ENCODE peak calls at places on chromosome X, in nine cellular contexts. G, S, T, P, U, R, M, L and X are unnamed samples. For H3K36me3, the result is how much of the 10 kb centered on the place peaks cover.

GRCh38 chrX:106862972-106863688 is 40.0 kb downstream of the RIPPLY1 start:
- DNase-seq in G (no peak), S (peak), T (no peak), P (no peak), U (no peak), R (no peak), M (no peak), L (peak), X (peak)

GRCh38 chrX:23374291-23374690 is 39.6 kb downstream of the PTCHD1 start:
- DNase-seq in G (no peak), S (no peak), T (no peak), P (no peak), U (no peak), R (no peak), M (no peak), L (no peak), X (no peak)

GRCh38 chrX:66028936-66029335 is 10.9 kb downstream of the VSIG4 start:
- DNase-seq in G (no peak), S (no peak), T (no peak), P (no peak), U (no peak), R (no peak), M (no peak), L (no peak), X (no peak)

GRCh38 chrX:17814557-17814956 is 46.5 kb downstream of the RAI2 start:
- DNase-seq in G (no peak), S (no peak), T (no peak), P (no peak), U (no peak), R (no peak), M (peak), L (no peak), X (no peak)

GRCh38 chrX:46637937-46638336 is 64.4 kb downstream of the CHST7 start:
- DNase-seq in G (no peak), S (no peak), T (no peak), P (no peak), U (no peak), R (no peak), M (peak), L (no peak), X (no peak)

GRCh38 chrX:141724186-141724585 is 25.6 kb upstream of the SPANXD start:
- DNase-seq in G (no peak), S (no peak), T (no peak), P (no peak), U (no peak), R (no peak), M (peak), L (no peak), X (no peak)

GRCh38 chrX:148522006-148522405 is 21.6 kb downstream of the AFF2 start:
- DNase-seq in G (no peak), S (no peak), T (no peak), P (no peak), U (no peak), R (no peak), M (no peak), L (no peak), X (no peak)

GRCh38 chrX:44873415-44874270 is 655 bp downstream of the KDM6A start:
- DNase-seq in G (peak), S (no peak), T (peak), P (peak), U (peak), R (peak), M (peak), L (peak), X (peak)

GRCh38 chrX:109862386-109862910 is 129.4 kb upstream of the ACSL4 start:
- DNase-seq in G (no peak), S (no peak), T (no peak), P (no peak), U (no peak), R (no peak), M (peak), L (no peak), X (no peak)

DNA sequence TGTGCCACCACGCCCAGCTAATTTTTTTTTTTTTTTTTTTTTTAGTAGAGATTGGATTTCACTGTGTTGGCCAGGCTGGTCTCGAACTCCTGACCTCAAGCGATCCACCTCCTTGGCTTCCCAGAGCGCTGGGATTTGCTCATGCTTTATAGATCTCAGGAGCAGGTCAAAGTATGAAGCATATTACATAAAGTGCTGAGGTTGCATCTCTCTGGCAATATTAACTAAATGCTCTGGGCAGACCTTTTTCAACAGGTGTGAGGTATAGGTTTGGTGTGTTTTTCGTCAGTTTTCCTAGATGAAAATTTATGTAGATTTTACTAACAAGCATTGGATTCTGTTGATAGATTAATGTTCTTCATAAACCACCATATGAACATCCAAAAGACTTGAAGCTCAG is 19.3 kb upstream of the GCNA start:
- DNase-seq in G (no peak), S (no peak), T (no peak), P (no peak), U (no peak), R (no peak), M (no peak), L (no peak), X (no peak)
- H3K36me3 ChIP-seq in G (under half), S (under half), T (under half), P (under half), U (under half), R (under half), M (under half), L (under half), X (under half)

DNA sequence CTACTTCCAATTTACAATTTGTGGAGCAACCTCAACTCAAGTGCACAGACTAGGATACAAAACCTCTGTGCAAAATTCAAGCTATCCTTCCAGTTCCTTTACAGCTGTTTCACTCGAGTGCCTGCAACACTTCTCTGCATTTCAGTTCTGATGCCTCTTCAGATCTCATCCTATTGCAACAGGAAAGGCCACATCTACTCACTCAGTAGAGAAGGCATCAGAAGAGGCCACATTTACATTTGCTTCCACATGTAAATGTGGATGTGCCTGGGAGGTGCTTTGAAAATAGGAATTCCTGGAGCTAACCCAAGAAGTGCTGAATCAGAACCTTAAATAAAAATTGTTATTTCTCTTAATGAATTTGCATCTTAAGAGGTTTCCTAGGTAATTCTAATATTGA is 45.8 kb upstream of the SERTM2 start:
- DNase-seq in G (no peak), S (no peak), T (no peak), P (no peak), U (no peak), R (no peak), M (no peak), L (no peak), X (peak)
- H3K4me3 ChIP-seq in G (no peak), S (no peak), T (no peak), P (no peak), U (no peak), R (no peak), M (no peak), L (no peak), X (no peak)

GRCh38 chrX:1388651-1389050 is 3.3 kb downstream of the SLC25A6 start:
- DNase-seq in G (no peak), S (no peak), T (no peak), P (no peak), U (no peak), R (no peak), M (no peak), L (no peak), X (no peak)
- H3K36me3 ChIP-seq in G (half or more), S (under half), T (under half), P (half or more), U (under half), R (under half), M (under half), L (under half), X (half or more)

DNA sequence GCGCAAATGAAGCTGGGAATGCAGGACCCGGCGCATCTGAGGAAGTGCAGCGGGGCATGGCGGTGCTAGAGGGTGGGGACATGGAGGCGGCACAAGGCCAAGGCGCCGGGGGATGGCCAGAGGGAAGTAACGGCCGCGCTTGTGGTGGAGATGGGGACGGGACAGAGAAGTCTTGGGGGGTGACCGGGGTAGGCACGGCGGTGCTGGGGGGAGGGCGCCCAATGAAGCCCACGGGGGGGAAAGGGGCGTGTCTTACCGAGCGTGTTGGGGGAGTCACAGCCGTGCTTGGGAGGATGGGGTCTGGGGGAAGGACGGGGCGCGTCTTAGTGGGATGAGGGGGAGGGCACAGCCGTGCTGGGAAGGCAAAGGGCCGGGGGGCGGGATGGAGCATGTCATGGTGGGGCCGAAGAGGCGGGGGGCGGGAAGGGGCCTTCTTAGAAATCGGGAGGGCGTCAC is 984 bp downstream of the ARSD start:
- DNase-seq in G (peak), S (peak), T (peak), P (peak), U (peak), R (peak), M (peak), L (peak), X (peak)
- H3K4me3 ChIP-seq in G (peak), S (peak), T (peak), P (no peak), U (peak), R (peak), M (peak), L (peak), X (peak)

DNA sequence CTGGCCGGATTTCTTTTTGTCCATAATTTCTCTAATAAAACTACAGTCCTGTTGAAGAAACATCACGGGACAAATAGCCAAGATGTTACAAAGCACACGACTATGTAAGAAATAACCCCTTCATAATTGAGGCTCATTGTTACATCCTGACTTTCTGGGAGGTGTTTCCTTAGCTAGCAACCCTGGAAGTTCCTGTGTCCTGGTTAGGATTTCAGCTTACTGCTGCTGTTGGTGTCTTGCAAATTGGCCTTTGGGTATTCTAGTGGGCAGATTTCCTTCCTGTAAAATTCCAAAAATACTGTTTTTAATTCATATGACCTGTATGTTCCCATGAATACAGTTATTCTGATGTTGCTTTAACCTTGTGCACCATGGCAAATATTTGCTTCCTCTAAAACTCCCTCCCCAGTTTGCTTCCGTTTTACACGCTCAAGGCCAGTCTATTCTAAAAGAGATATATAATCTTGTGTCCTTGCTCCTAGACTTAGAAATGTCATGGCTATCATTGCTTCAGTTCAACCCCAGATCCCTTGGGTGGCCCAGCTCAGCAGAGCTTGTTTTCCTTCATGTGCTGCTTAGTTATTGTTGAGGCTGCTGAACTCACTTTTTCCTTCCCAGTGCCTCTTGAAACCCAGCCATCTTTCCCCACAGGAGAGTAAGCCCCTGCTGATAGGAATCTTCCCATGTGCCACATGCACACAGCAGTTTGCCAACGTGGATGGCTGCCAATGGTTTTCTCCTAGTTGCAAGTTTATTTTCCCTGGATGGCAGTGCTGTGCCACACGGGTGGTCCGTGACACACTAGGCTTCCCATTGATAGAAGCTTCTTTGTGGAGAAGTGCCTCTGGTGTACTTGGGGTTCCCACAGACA is 75.8 kb downstream of the TSPAN7 start:
- DNase-seq in G (no peak), S (peak), T (peak), P (peak), U (no peak), R (no peak), M (no peak), L (no peak), X (no peak)
- H3K36me3 ChIP-seq in G (under half), S (under half), T (under half), P (under half), U (under half), R (under half), M (under half), L (under half), X (under half)

DNA sequence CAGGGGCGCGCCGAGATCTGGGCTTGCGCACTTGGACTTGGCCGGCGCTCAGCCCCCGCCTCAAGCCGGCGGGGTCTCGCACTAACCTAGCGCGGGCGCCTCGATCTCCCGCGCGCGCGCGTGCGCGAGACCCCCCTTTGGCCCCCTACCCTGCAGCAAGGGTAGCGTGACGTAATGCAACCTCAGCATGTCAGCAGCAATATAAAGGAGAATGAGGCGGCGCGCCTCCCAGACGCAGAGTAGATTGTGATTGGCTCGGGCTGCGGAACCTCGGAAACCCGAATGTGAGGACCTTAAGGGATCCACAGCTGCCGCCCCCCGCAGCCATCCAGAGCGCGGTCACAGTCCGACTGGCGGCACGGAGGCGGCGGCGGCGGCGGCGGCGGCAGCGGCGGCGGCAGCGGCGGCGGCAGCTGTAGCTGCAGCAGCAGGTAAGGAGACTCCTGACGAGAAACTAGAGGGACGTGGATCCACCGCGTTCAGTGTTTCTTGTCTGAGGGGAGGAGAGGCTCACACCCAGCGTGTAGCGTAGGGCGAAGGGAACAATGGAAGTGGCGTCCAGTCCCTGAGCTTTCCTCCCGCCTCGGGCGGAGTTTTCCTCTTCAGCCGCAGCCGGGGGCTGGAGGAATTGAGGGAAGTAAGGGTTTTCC is at the start of the genes SATL1 and ZNF711:
- DNase-seq in G (no peak), S (peak), T (peak), P (peak), U (peak), R (peak), M (peak), L (peak), X (peak)
- H3K4me3 ChIP-seq in G (peak), S (peak), T (peak), P (no peak), U (peak), R (peak), M (peak), L (peak), X (peak)